ENCODE peak calls at places on chromosomes 3 and 15, in five cellular contexts. One of them, this sample, is unnamed.

GRCh38 chr3:111761309-111761795 is 97.7 kb upstream of the PHLDB2 start:
- DNase-seq in HEK293T: no peak
- DNase-seq in T-helper 2 cell: no peak
- DNase-seq in endothelial cell: no peak
- DNase-seq in LHCN-M2: peak
- DNase-seq in this sample: no peak

GRCh38 chr3:148992027-148992634 is 791 bp downstream of the GYG1 start:
- DNase-seq in LHCN-M2: peak
- DNase-seq in T-helper 2 cell: no peak
- DNase-seq in HEK293T: peak
- DNase-seq in endothelial cell: peak
- DNase-seq in this sample: no peak

GRCh38 chr15:66390670-66391069 is 4.0 kb downstream of the MAP2K1 start:
- DNase-seq in T-helper 2 cell: no peak
- DNase-seq in endothelial cell: no peak
- DNase-seq in HEK293T: no peak
- DNase-seq in LHCN-M2: peak
- DNase-seq in this sample: no peak

GRCh38 chr3:194758716-194759115 is 73.0 kb downstream of the FAM43A start:
- DNase-seq in LHCN-M2: no peak
- DNase-seq in endothelial cell: no peak
- DNase-seq in HEK293T: no peak
- DNase-seq in T-helper 2 cell: no peak
- DNase-seq in this sample: no peak

GRCh38 chr3:86563358-86563970 is 427.5 kb downstream of the VGLL3 start:
- DNase-seq in LHCN-M2: peak
- DNase-seq in T-helper 2 cell: no peak
- DNase-seq in endothelial cell: no peak
- DNase-seq in HEK293T: peak
- DNase-seq in this sample: no peak

GRCh38 chr3:44355634-44356033 is 17.1 kb downstream of the TCAIM start:
- DNase-seq in HEK293T: no peak
- DNase-seq in endothelial cell: no peak
- DNase-seq in T-helper 2 cell: no peak
- DNase-seq in LHCN-M2: peak
- DNase-seq in this sample: no peak

GRCh38 chr15:49045691-49046112 is 544 bp downstream of the SECISBP2L start:
- DNase-seq in HEK293T: peak
- DNase-seq in LHCN-M2: peak
- DNase-seq in endothelial cell: peak
- DNase-seq in T-helper 2 cell: no peak
- DNase-seq in this sample: no peak

GRCh38 chr15:63354771-63355650 is 26.6 kb downstream of the CA12 start:
- DNase-seq in endothelial cell: no peak
- DNase-seq in LHCN-M2: no peak
- DNase-seq in T-helper 2 cell: no peak
- DNase-seq in HEK293T: no peak
- DNase-seq in this sample: no peak

GRCh38 chr15:59222106-59222505 is 15.5 kb downstream of the LDHAL6B start:
- DNase-seq in endothelial cell: no peak
- DNase-seq in LHCN-M2: peak
- DNase-seq in HEK293T: no peak
- DNase-seq in T-helper 2 cell: no peak
- DNase-seq in this sample: no peak

GRCh38 chr3:111917300-111917699 is 58.2 kb downstream of the PHLDB2 start:
- DNase-seq in LHCN-M2: peak
- DNase-seq in endothelial cell: no peak
- DNase-seq in HEK293T: no peak
- DNase-seq in T-helper 2 cell: no peak
- DNase-seq in this sample: no peak

GRCh38 chr3:144893980-144894379 is 922.4 kb downstream of the DIPK2A start:
- DNase-seq in LHCN-M2: no peak
- DNase-seq in HEK293T: no peak
- DNase-seq in endothelial cell: no peak
- DNase-seq in T-helper 2 cell: no peak
- DNase-seq in this sample: no peak

GRCh38 chr3:38551026-38551832 is 55.1 kb downstream of the EXOG start:
- DNase-seq in HEK293T: no peak
- DNase-seq in endothelial cell: no peak
- DNase-seq in T-helper 2 cell: no peak
- DNase-seq in LHCN-M2: no peak
- DNase-seq in this sample: no peak

GRCh38 chr3:187641319-187641976 is 28.7 kb downstream of the SST start:
- DNase-seq in HEK293T: no peak
- DNase-seq in LHCN-M2: no peak
- DNase-seq in endothelial cell: no peak
- DNase-seq in T-helper 2 cell: no peak
- DNase-seq in this sample: no peak

GRCh38 chr3:164222200-164222599 is 856.1 kb downstream of the SI start:
- DNase-seq in T-helper 2 cell: no peak
- DNase-seq in endothelial cell: no peak
- DNase-seq in LHCN-M2: no peak
- DNase-seq in HEK293T: no peak
- DNase-seq in this sample: no peak

GRCh38 chr3:175111036-175111435 is 251.9 kb downstream of the NAALADL2 start:
- DNase-seq in LHCN-M2: peak
- DNase-seq in T-helper 2 cell: no peak
- DNase-seq in HEK293T: no peak
- DNase-seq in endothelial cell: no peak
- DNase-seq in this sample: no peak

GRCh38 chr3:104868291-104868690 is 498.4 kb upstream of the ALCAM start:
- DNase-seq in LHCN-M2: no peak
- DNase-seq in HEK293T: no peak
- DNase-seq in endothelial cell: no peak
- DNase-seq in T-helper 2 cell: no peak
- DNase-seq in this sample: no peak

GRCh38 chr15:69857686-69858391 is 239.9 kb downstream of the TLE3 start:
- DNase-seq in HEK293T: no peak
- DNase-seq in T-helper 2 cell: no peak
- DNase-seq in endothelial cell: no peak
- DNase-seq in LHCN-M2: no peak
- DNase-seq in this sample: no peak

GRCh38 chr15:40957581-40958051 is 4.3 kb downstream of the CHAC1 start:
- DNase-seq in T-helper 2 cell: no peak
- DNase-seq in endothelial cell: no peak
- DNase-seq in HEK293T: no peak
- DNase-seq in LHCN-M2: peak
- DNase-seq in this sample: no peak

GRCh38 chr3:64792458-64792857 is 104.7 kb upstream of the ADAMTS9 start:
- DNase-seq in T-helper 2 cell: no peak
- DNase-seq in LHCN-M2: no peak
- DNase-seq in endothelial cell: no peak
- DNase-seq in HEK293T: no peak
- DNase-seq in this sample: no peak

GRCh38 chr3:78410077-78410476 is 1357.7 kb downstream of the ROBO1 start:
- DNase-seq in T-helper 2 cell: no peak
- DNase-seq in LHCN-M2: no peak
- DNase-seq in HEK293T: no peak
- DNase-seq in endothelial cell: no peak
- DNase-seq in this sample: no peak

GRCh38 chr3:155356594-155357370 is 63.3 kb upstream of the STRIT1 start:
- DNase-seq in T-helper 2 cell: no peak
- DNase-seq in HEK293T: no peak
- DNase-seq in endothelial cell: no peak
- DNase-seq in LHCN-M2: no peak
- DNase-seq in this sample: no peak

GRCh38 chr3:141083831-141084624 is 32.9 kb downstream of the SPSB4 start:
- DNase-seq in T-helper 2 cell: no peak
- DNase-seq in HEK293T: no peak
- DNase-seq in endothelial cell: no peak
- DNase-seq in LHCN-M2: peak
- DNase-seq in this sample: no peak

GRCh38 chr3:179026636-179027035 is 45.0 kb downstream of the ZMAT3 start:
- DNase-seq in endothelial cell: no peak
- DNase-seq in T-helper 2 cell: no peak
- DNase-seq in HEK293T: no peak
- DNase-seq in LHCN-M2: no peak
- DNase-seq in this sample: no peak

GRCh38 chr3:44342191-44342790 is 3.7 kb downstream of the TCAIM start:
- DNase-seq in endothelial cell: no peak
- DNase-seq in T-helper 2 cell: no peak
- DNase-seq in LHCN-M2: peak
- DNase-seq in HEK293T: no peak
- DNase-seq in this sample: no peak

GRCh38 chr15:80854104-80854503 is 74.9 kb downstream of the CEMIP start:
- DNase-seq in T-helper 2 cell: no peak
- DNase-seq in HEK293T: no peak
- DNase-seq in LHCN-M2: no peak
- DNase-seq in endothelial cell: no peak
- DNase-seq in this sample: no peak

GRCh38 chr3:29639621-29640290 is 358.9 kb downstream of the RBMS3 start:
- DNase-seq in T-helper 2 cell: no peak
- DNase-seq in HEK293T: no peak
- DNase-seq in endothelial cell: no peak
- DNase-seq in LHCN-M2: no peak
- DNase-seq in this sample: no peak

GRCh38 chr15:61228025-61228901 is 839 bp downstream of the RORA start:
- DNase-seq in endothelial cell: peak
- DNase-seq in LHCN-M2: peak
- DNase-seq in T-helper 2 cell: no peak
- DNase-seq in HEK293T: no peak
- DNase-seq in this sample: no peak

GRCh38 chr3:119891944-119892721 is 110.2 kb downstream of the NR1I2 start:
- DNase-seq in endothelial cell: peak
- DNase-seq in LHCN-M2: peak
- DNase-seq in T-helper 2 cell: no peak
- DNase-seq in HEK293T: peak
- DNase-seq in this sample: peak

GRCh38 chr3:191961529-191961928 is 500.6 kb downstream of the PYDC2 start:
- DNase-seq in T-helper 2 cell: no peak
- DNase-seq in HEK293T: no peak
- DNase-seq in LHCN-M2: no peak
- DNase-seq in endothelial cell: no peak
- DNase-seq in this sample: no peak

This sample was measured in T-helper 17 cell.